ENCODE peak calls at places on chromosomes 5 and 9, in four cellular contexts. F is neural progenitor cell, G is fibroblast of lung, I is breast epithelium. S is an unnamed sample.

GRCh38 chr9:4713849-4714248 is 27.2 kb downstream of the AK3 start:
- DNase-seq in I (no peak), F (no peak), G (no peak), S (no peak)

GRCh38 chr5:150590979-150591411 is 49.5 kb upstream of the SYNPO start:
- DNase-seq in G (no peak), I (no peak), F (peak), S (no peak)

GRCh38 chr5:56190500-56190899 is 42.6 kb downstream of the ANKRD55 start:
- DNase-seq in G (peak), I (peak), F (no peak), S (no peak)

GRCh38 chr5:119323630-119324000 is 32.2 kb upstream of the TNFAIP8 start:
- DNase-seq in F (no peak), I (no peak), G (peak), S (no peak)

GRCh38 chr5:171226096-171226495 is 83.0 kb upstream of the TLX3 start:
- DNase-seq in G (peak), I (no peak), F (no peak), S (no peak)

GRCh38 chr5:133687212-133688051 is 75.1 kb upstream of the FSTL4 start:
- DNase-seq in F (peak), G (no peak), I (no peak), S (no peak)

GRCh38 chr9:111514967-111515366 is 10.0 kb upstream of the ZNF483 start:
- DNase-seq in F (no peak), G (no peak), I (no peak), S (no peak)

GRCh38 chr5:36739751-36740221 is 133.4 kb downstream of the SLC1A3 start:
- DNase-seq in F (peak), I (peak), G (peak), S (peak)

GRCh38 chr5:106121972-106122605 is 1548.6 kb downstream of the EFNA5 start:
- DNase-seq in F (peak), I (no peak), G (no peak), S (peak)

GRCh38 chr9:134765785-134766184 is 114.8 kb upstream of the FCN2 start:
- DNase-seq in F (no peak), I (no peak), G (no peak), S (peak)
- H3K4me3 ChIP-seq in F (no peak), I (no peak), G (no peak), S (no peak)

DNA sequence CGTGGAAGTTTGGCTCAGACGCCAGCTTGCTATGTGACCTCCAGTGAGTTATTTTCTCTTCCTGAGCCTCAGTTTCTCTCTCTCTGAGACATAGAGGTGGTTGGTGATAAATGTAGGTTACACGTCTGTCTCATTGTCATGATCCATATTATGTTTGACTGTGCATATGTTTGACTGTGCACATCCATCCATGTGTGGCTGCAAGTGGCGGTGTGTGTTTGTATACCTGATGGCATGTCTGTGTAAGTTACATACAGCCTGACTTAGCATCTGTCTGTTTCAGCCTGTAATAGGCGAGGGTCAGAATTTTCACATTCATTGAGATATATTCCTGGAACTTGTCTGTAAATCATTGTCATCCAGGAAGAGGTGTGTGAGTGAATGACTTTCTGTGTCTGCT is 3.3 kb downstream of the SPARC start:
- DNase-seq in I (no peak), G (peak), F (no peak), S (no peak)
- H3K4me3 ChIP-seq in I (peak), G (peak), F (no peak), S (no peak)

DNA sequence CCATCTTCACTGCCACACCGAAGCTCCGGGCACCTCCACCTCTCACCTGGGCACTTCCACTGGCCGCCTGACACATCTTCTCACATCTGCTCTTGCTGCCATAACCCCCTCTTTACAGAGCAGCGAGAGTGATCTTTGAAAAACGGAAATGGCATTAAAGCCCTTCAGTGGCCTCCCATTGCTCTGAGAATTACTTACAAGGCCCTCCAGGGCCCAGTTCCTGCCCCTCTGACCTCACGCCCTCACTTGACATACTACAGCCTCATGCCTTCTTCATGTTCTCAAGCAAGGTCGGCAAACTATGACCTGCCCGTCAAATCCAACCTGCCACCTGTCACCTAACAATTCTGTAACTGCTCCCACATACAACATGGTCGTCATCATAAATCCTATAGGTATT is 187.3 kb downstream of the NR3C1 start:
- DNase-seq in F (no peak), I (no peak), G (no peak), S (no peak)
- H3K4me3 ChIP-seq in F (no peak), I (no peak), G (no peak), S (no peak)

GRCh38 chr9:90642570-90643539 is at the start of gene DIRAS2:
- DNase-seq in F (peak), G (peak), I (peak), S (peak)

GRCh38 chr9:90641090-90641489 is 1.5 kb downstream of the DIRAS2 start:
- DNase-seq in F (no peak), G (no peak), I (no peak), S (no peak)

GRCh38 chr9:90645721-90646120 is 3.1 kb upstream of the DIRAS2 start:
- DNase-seq in G (no peak), F (no peak), I (no peak), S (no peak)

GRCh38 chr9:90637626-90638025 is 5.0 kb downstream of the DIRAS2 start:
- DNase-seq in G (no peak), F (no peak), I (no peak), S (no peak)

GRCh38 chr9:90641868-90642558 is 611 bp downstream of the DIRAS2 start:
- DNase-seq in G (no peak), I (no peak), F (peak), S (no peak)
- H3K4me3 ChIP-seq in G (no peak), I (peak), F (peak), S (peak)

DNA sequence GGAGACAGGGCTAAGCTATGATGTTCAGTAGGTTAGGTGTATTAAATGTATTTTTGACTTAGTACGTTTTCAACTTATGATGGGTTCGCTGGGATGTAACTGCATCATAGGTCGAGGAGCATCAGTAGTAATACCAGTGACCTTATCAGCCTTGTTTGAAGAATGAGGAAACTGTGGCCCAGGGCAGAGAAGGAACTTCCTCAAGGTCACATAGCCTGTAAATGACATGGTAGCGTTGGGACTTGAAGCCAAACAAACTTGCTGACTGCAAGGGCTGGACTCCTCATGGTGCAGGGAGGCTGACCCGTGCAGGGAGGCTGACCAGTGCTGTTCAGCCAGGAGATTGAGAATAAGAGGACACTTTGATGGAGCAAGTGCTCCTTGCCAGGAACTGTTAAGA is 21.3 kb upstream of the PTPN3 start:
- DNase-seq in G (no peak), F (no peak), I (no peak), S (no peak)
- H3K4me3 ChIP-seq in G (no peak), F (no peak), I (no peak), S (no peak)

S was measured in pancreas.